ENCODE peak calls at places on chromosomes 13 and 19, in six cellular contexts. A is NCI-H774; V is COR-L47; F is gastrocnemius medialis; N is stimulated activated CD4-positive, alpha-beta T cell treated with anti-CD3 and anti-CD28 coated beads, Interleukin-1b, Interleukin-23, amount 100 ng/mL, for 1 hour; L is brain microvascular endothelial cell. Q is an unnamed sample.

GRCh38 chr19:17468302-17469091 is 1.8 kb upstream of the SLC27A1 start:
- DNase-seq in A (no peak), V (no peak), F (peak), N (no peak), L (no peak), Q (peak)

GRCh38 chr13:35808846-35809245 is 322.3 kb downstream of the DCLK1 start:
- DNase-seq in A (no peak), V (no peak), F (no peak), N (no peak), L (no peak), Q (no peak)

GRCh38 chr19:46412034-46412982 is 1.1 kb downstream of the CCDC8 start:
- DNase-seq in A (no peak), V (no peak), F (no peak), N (no peak), L (no peak), Q (peak)

GRCh38 chr13:22505489-22505888 is 675.3 kb upstream of the SGCG start:
- DNase-seq in A (no peak), V (no peak), F (no peak), N (no peak), L (no peak), Q (no peak)

GRCh38 chr13:32940601-32941000 is 75.6 kb upstream of the KL start:
- DNase-seq in A (no peak), V (no peak), F (peak), N (no peak), L (peak), Q (no peak)

GRCh38 chr13:112971288-112971643 is 2.3 kb downstream of the MCF2L start:
- DNase-seq in A (no peak), V (no peak), F (no peak), N (no peak), L (no peak), Q (no peak)

GRCh38 chr13:29543230-29544215 is 52.0 kb downstream of the SLC7A1 start:
- DNase-seq in A (no peak), V (no peak), F (no peak), N (no peak), L (peak), Q (no peak)

GRCh38 chr13:37966266-37966665 is 96.7 kb upstream of the TRPC4 start:
- DNase-seq in A (no peak), V (no peak), F (no peak), N (no peak), L (no peak), Q (no peak)